ENCODE peak calls at places on chromosomes 7 and 10, in four cellular contexts. One of them, this sample, is unnamed.

GRCh38 chr10:88152720-88153119 is 289.3 kb downstream of the PTEN start:
- DNase-seq in GM23248: peak; percentile 99
- DNase-seq in left ventricle myocardium inferior: no peak
- DNase-seq in H1: no peak
- DNase-seq in this sample: no peak

GRCh38 chr7:55250313-55250712 is 114.8 kb upstream of the LANCL2 start:
- DNase-seq in GM23248: peak; percentile 42
- DNase-seq in H1: no peak
- DNase-seq in left ventricle myocardium inferior: no peak
- DNase-seq in this sample: no peak

GRCh38 chr10:47029181-47029971 is 118.1 kb downstream of the PTPN20 start:
- DNase-seq in left ventricle myocardium inferior: no peak
- DNase-seq in GM23248: peak; percentile 29
- DNase-seq in H1: no peak
- DNase-seq in this sample: no peak

GRCh38 chr10:120600871-120601644 is 144.0 kb downstream of the PLPP4 start:
- DNase-seq in left ventricle myocardium inferior: no peak
- DNase-seq in H1: peak; percentile 39
- DNase-seq in GM23248: peak; percentile 40
- DNase-seq in this sample: no peak

GRCh38 chr10:119750391-119751230 is 24.8 kb downstream of the INPP5F start:
- DNase-seq in left ventricle myocardium inferior: peak; percentile 44
- DNase-seq in H1: no peak
- DNase-seq in GM23248: peak; percentile 86
- DNase-seq in this sample: peak; percentile 45

GRCh38 chr10:91908358-91909177 is 718 bp downstream of the FGFBP3 start:
- DNase-seq in H1: no peak
- DNase-seq in GM23248: peak; percentile 79
- DNase-seq in left ventricle myocardium inferior: peak; percentile 72
- DNase-seq in this sample: no peak

GRCh38 chr10:131090761-131091661 is 220.5 kb downstream of the TCERG1L start:
- DNase-seq in H1: no peak
- DNase-seq in left ventricle myocardium inferior: no peak
- DNase-seq in GM23248: no peak
- DNase-seq in this sample: no peak

GRCh38 chr10:22250897-22251605 is 33.2 kb upstream of the EBLN1 start:
- DNase-seq in H1: no peak
- DNase-seq in GM23248: peak; percentile 40
- DNase-seq in left ventricle myocardium inferior: no peak
- DNase-seq in this sample: no peak

GRCh38 chr7:123647106-123647730 is 8.4 kb upstream of the LMOD2 start:
- DNase-seq in left ventricle myocardium inferior: no peak
- DNase-seq in H1: no peak
- DNase-seq in GM23248: peak; percentile 35
- DNase-seq in this sample: no peak

GRCh38 chr10:113916053-113916452 is 61.6 kb downstream of the NHLRC2 start:
- DNase-seq in left ventricle myocardium inferior: no peak
- DNase-seq in GM23248: no peak
- DNase-seq in H1: no peak
- DNase-seq in this sample: no peak

GRCh38 chr10:116674901-116675423 is 54.2 kb downstream of the PNLIPRP2 start:
- DNase-seq in left ventricle myocardium inferior: no peak
- DNase-seq in GM23248: no peak
- DNase-seq in H1: no peak
- DNase-seq in this sample: no peak

GRCh38 chr10:59965899-59966650 is 59.7 kb upstream of the CCDC6 start:
- DNase-seq in GM23248: no peak
- DNase-seq in left ventricle myocardium inferior: no peak
- DNase-seq in H1: no peak
- DNase-seq in this sample: no peak

GRCh38 chr7:5672468-5672867 is 109.0 kb downstream of the RNF216 start:
- DNase-seq in GM23248: no peak
- DNase-seq in H1: no peak
- DNase-seq in left ventricle myocardium inferior: no peak
- DNase-seq in this sample: no peak

GRCh38 chr7:64872351-64872750 is 30.7 kb upstream of the ZNF273 start:
- DNase-seq in left ventricle myocardium inferior: no peak
- DNase-seq in GM23248: no peak
- DNase-seq in H1: no peak
- DNase-seq in this sample: no peak

GRCh38 chr7:44382459-44383300 is 57.3 kb upstream of the CAMK2B start:
- DNase-seq in left ventricle myocardium inferior: no peak
- DNase-seq in GM23248: peak; percentile 40
- DNase-seq in H1: no peak
- DNase-seq in this sample: no peak

GRCh38 chr10:68553138-68553537 is 7.0 kb upstream of the TET1 start:
- DNase-seq in H1: no peak
- DNase-seq in left ventricle myocardium inferior: no peak
- DNase-seq in GM23248: no peak
- DNase-seq in this sample: no peak

GRCh38 chr7:55517936-55518689 is 54.2 kb downstream of the VOPP1 start:
- DNase-seq in left ventricle myocardium inferior: no peak
- DNase-seq in H1: no peak
- DNase-seq in GM23248: no peak
- DNase-seq in this sample: no peak

GRCh38 chr7:76318488-76319353 is 16.2 kb downstream of the HSPB1 start:
- DNase-seq in left ventricle myocardium inferior: peak; percentile 72
- DNase-seq in GM23248: peak; percentile 96
- DNase-seq in H1: no peak
- DNase-seq in this sample: no peak

GRCh38 chr10:110007701-110008517 is at the start of gene ADD3:
- DNase-seq in H1: peak; percentile 90
- DNase-seq in GM23248: peak; percentile 98
- DNase-seq in left ventricle myocardium inferior: peak; percentile 96
- DNase-seq in this sample: peak; percentile 84

GRCh38 chr10:95273393-95274312 is 17.1 kb downstream of the PDLIM1 start:
- DNase-seq in left ventricle myocardium inferior: no peak
- DNase-seq in H1: no peak
- DNase-seq in GM23248: peak; percentile 90
- DNase-seq in this sample: no peak

GRCh38 chr7:105654994-105655900 is 74.0 kb upstream of the EFCAB10 start:
- DNase-seq in GM23248: peak; percentile 36
- DNase-seq in H1: no peak
- DNase-seq in left ventricle myocardium inferior: no peak
- DNase-seq in this sample: no peak

GRCh38 chr7:38398725-38399321 is 125.4 kb upstream of the TARP start:
- DNase-seq in H1: no peak
- DNase-seq in GM23248: peak; percentile 75
- DNase-seq in left ventricle myocardium inferior: peak; percentile 45
- DNase-seq in this sample: no peak

GRCh38 chr10:69467928-69468770 is 16.9 kb downstream of the TSPAN15 start:
- DNase-seq in H1: no peak
- DNase-seq in left ventricle myocardium inferior: no peak
- DNase-seq in GM23248: no peak
- DNase-seq in this sample: no peak

GRCh38 chr10:84590794-84591193 is 262.4 kb downstream of the CCSER2 start:
- DNase-seq in GM23248: no peak
- DNase-seq in left ventricle myocardium inferior: peak; percentile 21
- DNase-seq in H1: no peak
- DNase-seq in this sample: no peak

GRCh38 chr10:25017661-25018060 is 1.2 kb downstream of the THNSL1 start:
- DNase-seq in GM23248: no peak
- DNase-seq in left ventricle myocardium inferior: no peak
- DNase-seq in H1: no peak
- DNase-seq in this sample: no peak

GRCh38 chr7:1670894-1671875 is 1.1 kb downstream of the ELFN1 start:
- DNase-seq in H1: no peak
- DNase-seq in left ventricle myocardium inferior: no peak
- DNase-seq in GM23248: no peak
- DNase-seq in this sample: no peak

GRCh38 chr10:54854389-54854788 is 53.4 kb upstream of the PCDH15 start:
- DNase-seq in left ventricle myocardium inferior: no peak
- DNase-seq in H1: no peak
- DNase-seq in GM23248: no peak
- DNase-seq in this sample: no peak

GRCh38 chr10:53432035-53432434 is 659.5 kb upstream of the MBL2 start:
- DNase-seq in left ventricle myocardium inferior: no peak
- DNase-seq in H1: no peak
- DNase-seq in GM23248: no peak
- DNase-seq in this sample: no peak

GRCh38 chr7:150897502-150898474 is 45.5 kb downstream of the AOC1 start:
- DNase-seq in H1: no peak
- DNase-seq in left ventricle myocardium inferior: no peak
- DNase-seq in GM23248: no peak
- DNase-seq in this sample: no peak

GRCh38 chr7:22111661-22112060 is 166.0 kb upstream of the CDCA7L start:
- DNase-seq in left ventricle myocardium inferior: no peak
- DNase-seq in H1: no peak
- DNase-seq in GM23248: no peak
- DNase-seq in this sample: no peak

GRCh38 chr7:129797224-129797789 is 155.5 kb downstream of the UBE2H start:
- DNase-seq in GM23248: no peak
- DNase-seq in H1: no peak
- DNase-seq in left ventricle myocardium inferior: no peak
- DNase-seq in this sample: no peak

GRCh38 chr7:36440880-36441279 is 51.2 kb downstream of the ANLN start:
- DNase-seq in GM23248: peak; percentile 68
- DNase-seq in left ventricle myocardium inferior: no peak
- DNase-seq in H1: no peak
- DNase-seq in this sample: no peak

GRCh38 chr7:21054427-21055133 is 267.9 kb upstream of the SP8 start:
- DNase-seq in GM23248: peak; percentile 2
- DNase-seq in H1: no peak
- DNase-seq in left ventricle myocardium inferior: no peak
- DNase-seq in this sample: no peak

DNA sequence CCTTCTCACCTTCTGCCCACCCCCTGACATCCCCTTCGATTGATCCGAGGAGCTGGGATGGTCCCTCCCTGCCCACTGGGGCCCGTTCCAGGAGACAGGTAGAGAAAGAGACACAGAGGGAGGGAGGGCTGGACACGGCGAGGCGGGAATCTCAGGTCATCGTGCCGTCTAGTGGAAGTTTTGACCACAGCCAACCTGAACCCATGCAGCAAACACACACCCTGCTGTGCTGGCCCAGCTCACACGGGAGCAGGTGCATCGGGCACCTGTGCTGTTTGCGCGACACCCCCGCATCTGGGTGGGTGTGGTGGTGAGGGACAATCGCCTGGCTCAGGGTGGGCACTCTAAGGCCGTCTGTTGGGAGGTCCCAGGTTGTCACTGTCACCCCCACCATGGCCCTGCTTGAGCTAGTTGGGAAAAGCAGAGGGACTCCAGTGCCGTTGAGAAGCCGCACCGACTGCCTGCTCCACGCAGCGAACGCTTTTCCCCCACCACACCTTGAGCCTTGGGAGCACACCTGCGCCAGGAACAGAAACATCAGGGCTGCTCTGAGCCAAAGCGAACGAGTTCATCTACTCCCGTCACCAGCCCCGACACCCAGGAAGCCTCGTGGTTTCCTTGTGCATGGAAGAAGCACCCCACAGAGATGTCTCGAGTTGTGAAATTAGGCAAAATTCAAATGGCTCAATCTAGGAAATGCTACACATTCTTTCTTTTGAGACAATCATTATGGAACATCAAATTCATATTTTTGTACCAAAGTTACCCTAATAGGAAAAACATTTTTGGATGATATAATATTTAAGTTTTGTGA is 285.8 kb downstream of the DNAJB6 start:
- DNase-seq in H1: no peak
- DNase-seq in GM23248: no peak
- DNase-seq in left ventricle myocardium inferior: no peak
- DNase-seq in this sample: no peak
- H3K4me3 ChIP-seq in H1: no peak overlapping the region
- H3K4me3 ChIP-seq in GM23248: no peak overlapping the region
- H3K4me3 ChIP-seq in left ventricle myocardium inferior: no peak overlapping the region
- H3K4me3 ChIP-seq in this sample: peak overlapping the region; percentile 21

DNA sequence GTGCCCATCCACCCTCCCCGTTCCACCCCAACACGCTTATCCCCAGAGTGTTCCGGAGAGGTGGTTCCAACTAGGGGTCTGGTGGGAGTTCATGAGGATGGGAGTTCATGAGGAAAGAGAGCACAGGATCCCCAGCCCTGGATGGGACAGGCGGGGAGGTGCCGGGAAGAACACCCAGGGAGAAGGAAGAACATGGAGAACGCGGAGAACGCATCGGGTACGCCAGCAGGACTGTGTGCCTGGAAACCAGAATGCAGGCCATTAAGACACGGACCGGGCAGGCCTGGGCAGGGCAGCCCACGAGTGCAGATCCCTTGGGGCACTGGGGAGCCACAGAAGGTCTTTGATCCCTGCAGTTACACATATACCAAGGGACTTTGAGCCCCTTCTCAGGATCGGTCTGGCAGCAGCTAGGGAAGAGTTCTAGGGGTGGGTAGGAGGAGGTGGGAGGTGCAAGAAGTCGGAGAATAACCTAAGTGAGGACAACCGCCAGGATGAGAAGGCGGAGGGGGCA is 89.7 kb upstream of the MYL10 start:
- DNase-seq in H1: no peak
- DNase-seq in left ventricle myocardium inferior: no peak
- DNase-seq in GM23248: no peak
- DNase-seq in this sample: no peak
- H3K4me1 ChIP-seq in H1: peaks cover 2% of the 10 kb centered on the region
- H3K4me1 ChIP-seq in left ventricle myocardium inferior: no peaks in the 10 kb centered on the region
- H3K4me1 ChIP-seq in GM23248: no peaks in the 10 kb centered on the region
- H3K4me1 ChIP-seq in this sample: no peaks in the 10 kb centered on the region

GRCh38 chr7:139060838-139061237 is 25.0 kb upstream of the ZC3HAV1L start:
- DNase-seq in GM23248: peak; percentile 26
- DNase-seq in H1: no peak
- DNase-seq in left ventricle myocardium inferior: no peak
- DNase-seq in this sample: no peak
- H3K36me3 ChIP-seq in GM23248: peaks cover 21% of the 10 kb centered on the region
- H3K36me3 ChIP-seq in H1: no peaks in the 10 kb centered on the region
- H3K36me3 ChIP-seq in left ventricle myocardium inferior: peaks cover 66% of the 10 kb centered on the region
- H3K36me3 ChIP-seq in this sample: peaks cover 15% of the 10 kb centered on the region

DNA sequence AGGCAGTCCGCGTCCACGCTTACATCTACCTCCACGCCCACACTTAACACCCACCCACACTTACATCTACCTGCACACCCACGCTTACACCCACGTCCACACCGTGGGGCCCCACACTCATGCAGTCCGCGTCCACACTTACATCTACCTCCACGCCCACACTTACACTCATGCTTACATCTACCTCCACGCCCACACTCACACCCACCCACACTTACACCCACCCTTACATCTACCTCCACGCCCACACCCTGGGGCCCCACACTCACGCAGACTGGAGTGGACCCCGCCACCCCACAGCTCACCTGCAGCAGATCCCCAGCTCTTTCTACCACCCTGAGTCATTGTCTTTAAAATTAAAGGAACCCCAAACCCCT is 32.4 kb upstream of the PWWP2B start:
- DNase-seq in GM23248: peak; percentile 22
- DNase-seq in H1: no peak
- DNase-seq in left ventricle myocardium inferior: no peak
- DNase-seq in this sample: no peak
- H3K4me3 ChIP-seq in GM23248: no peak overlapping the region
- H3K4me3 ChIP-seq in H1: no peak overlapping the region
- H3K4me3 ChIP-seq in left ventricle myocardium inferior: no peak overlapping the region
- H3K4me3 ChIP-seq in this sample: no peak overlapping the region